ENCODE peak calls at places on chromosomes 16 and 17, in five cellular contexts. F is H1, A is SK-N-SH, C is HepG2, V is GM12878. S is an unnamed sample.
A peak's percentile ranks its signal among the peaks of the same experiment; 100 is the strongest.

GRCh38 chr17:66466933-66467367 is 164.5 kb downstream of the PRKCA start:
- DNase-seq in F (no peak), A (no peak), C (peak; percentile 92), V (no peak), S (peak; percentile 93)

GRCh38 chr17:65332375-65332774 is 195.2 kb downstream of the RGS9 start:
- DNase-seq in F (no peak), A (no peak), C (no peak), V (no peak), S (no peak)

GRCh38 chr17:40936437-40936971 is 942 bp downstream of the KRT23 start:
- DNase-seq in F (no peak), A (no peak), C (peak; percentile 74), V (no peak), S (no peak)

GRCh38 chr16:4285167-4285566 is 12.3 kb upstream of the TFAP4 start:
- DNase-seq in F (no peak), A (no peak), C (no peak), V (no peak), S (no peak)

GRCh38 chr17:62823111-62823895 is 15.2 kb upstream of the MARCHF10 start:
- DNase-seq in F (no peak), A (no peak), C (no peak), V (no peak), S (no peak)

GRCh38 chr17:17355426-17355825 is 52.3 kb downstream of the NT5M start:
- DNase-seq in F (no peak), A (no peak), C (no peak), V (no peak), S (no peak)

GRCh38 chr16:67525176-67525860 is 3.3 kb upstream of the RIPOR1 start:
- DNase-seq in F (no peak), A (no peak), C (no peak), V (no peak), S (no peak)

GRCh38 chr17:80163315-80163714 is 6.5 kb upstream of the CARD14 start:
- DNase-seq in F (no peak), A (no peak), C (no peak), V (no peak), S (no peak)

GRCh38 chr17:47899643-47900042 is 3.6 kb downstream of the SP2 start:
- DNase-seq in F (no peak), A (no peak), C (no peak), V (no peak), S (no peak)

GRCh38 chr16:52283018-52283417 is 263.9 kb downstream of the TOX3 start:
- DNase-seq in F (no peak), A (no peak), C (no peak), V (no peak), S (no peak)
- TF ChIP-seq SIN3A in F (no peak), A (no peak), C (no peak), V (no peak), S (no peak)

GRCh38 chr16:1533443-1533951 is at the start of gene TMEM204:
- DNase-seq in F (no peak), A (peak; percentile 72), C (no peak), V (no peak), S (no peak)
- TF ChIP-seq SIN3A in F (no peak), A (no peak), C (no peak), V (no peak), S (no peak)

DNA sequence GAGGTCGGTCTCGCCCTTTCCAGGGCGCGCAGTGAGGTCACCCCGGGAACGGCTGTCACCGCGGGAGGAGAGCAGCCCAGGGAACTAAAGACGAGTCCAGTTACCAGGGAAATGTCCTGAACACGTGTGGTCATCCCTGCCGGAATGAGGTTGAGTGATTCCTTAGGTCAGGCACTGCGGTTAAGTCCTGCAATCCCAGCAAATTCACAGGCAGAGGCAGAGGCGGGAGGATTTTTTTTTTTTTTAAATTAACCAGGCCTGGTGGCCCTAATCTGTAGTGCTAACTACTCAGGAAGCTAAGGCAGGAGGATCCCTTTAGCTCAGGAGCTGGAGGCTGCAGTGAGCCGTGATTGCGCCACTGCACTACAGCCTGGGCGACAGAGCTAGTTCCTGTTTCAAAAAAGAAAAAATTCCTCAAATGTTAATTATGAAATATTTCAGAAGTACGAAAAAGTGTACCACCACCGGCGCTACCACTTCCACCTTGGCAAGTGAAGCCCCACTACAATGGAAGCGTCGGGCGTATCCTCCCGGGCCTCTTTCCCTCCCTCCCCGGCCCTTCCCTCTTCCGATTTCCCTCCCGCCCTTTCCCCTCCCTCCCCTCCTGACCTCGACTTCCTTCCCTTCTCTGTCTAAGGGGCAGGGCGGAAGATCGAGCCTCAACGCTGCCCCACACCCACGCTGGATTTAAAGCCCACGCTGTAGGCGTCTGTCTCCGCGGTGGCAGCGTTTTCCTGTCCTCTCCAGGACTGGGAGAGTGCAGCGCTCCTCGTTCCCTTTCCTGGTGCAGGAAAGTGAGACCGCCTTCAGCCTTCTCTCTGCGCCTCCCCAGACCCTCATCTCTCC is 27.3 kb downstream of the SLFN11 start:
- DNase-seq in F (peak; percentile 64), A (peak; percentile 10), C (no peak), V (no peak), S (no peak)
- TF ChIP-seq SIN3A in F (no peak), A (no peak), C (no peak), V (no peak), S (no peak)

DNA sequence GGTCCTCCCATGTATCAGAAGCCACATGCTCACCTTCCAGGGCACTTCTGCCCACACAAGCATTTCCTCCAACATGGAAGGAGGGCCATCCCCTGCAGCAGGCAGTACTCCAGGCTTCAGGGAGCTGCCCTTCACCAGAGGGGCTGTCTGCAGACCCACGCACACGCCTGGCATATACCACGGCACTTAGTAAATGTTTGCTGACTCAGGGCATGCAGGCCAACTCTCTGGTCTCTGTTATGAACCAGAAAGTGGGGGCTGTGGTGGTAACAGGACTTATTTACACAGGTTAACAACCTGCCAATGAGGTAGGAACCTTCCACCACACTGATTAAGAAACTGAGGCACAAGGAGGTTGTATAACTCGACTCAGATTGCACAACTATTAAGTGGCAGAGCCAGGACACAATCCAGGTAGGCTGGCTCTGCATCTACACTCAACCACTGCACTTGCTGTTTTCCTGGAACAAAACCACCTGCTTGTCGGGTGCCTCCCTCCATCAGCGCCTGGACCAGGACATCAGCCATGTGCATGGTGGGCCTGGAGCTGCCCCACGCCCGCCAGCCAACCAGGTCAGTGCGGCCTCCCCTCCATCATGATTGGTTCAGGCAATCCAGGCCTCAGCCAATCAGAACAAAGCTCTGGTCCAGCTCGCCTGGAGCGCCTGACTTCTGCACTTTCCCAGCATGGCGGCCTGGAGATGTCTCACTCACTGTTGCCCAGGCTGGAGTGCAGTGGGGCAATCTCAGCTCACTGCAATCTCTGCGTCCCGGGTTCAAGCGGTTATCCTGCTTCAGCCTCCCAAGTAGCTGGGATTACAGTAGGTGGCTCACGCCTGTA is 19.2 kb downstream of the ACTG1 start:
- DNase-seq in F (no peak), A (no peak), C (no peak), V (no peak), S (no peak)
- TF ChIP-seq SIN3A in F (no peak), A (no peak), C (no peak), V (no peak), S (no peak)

DNA sequence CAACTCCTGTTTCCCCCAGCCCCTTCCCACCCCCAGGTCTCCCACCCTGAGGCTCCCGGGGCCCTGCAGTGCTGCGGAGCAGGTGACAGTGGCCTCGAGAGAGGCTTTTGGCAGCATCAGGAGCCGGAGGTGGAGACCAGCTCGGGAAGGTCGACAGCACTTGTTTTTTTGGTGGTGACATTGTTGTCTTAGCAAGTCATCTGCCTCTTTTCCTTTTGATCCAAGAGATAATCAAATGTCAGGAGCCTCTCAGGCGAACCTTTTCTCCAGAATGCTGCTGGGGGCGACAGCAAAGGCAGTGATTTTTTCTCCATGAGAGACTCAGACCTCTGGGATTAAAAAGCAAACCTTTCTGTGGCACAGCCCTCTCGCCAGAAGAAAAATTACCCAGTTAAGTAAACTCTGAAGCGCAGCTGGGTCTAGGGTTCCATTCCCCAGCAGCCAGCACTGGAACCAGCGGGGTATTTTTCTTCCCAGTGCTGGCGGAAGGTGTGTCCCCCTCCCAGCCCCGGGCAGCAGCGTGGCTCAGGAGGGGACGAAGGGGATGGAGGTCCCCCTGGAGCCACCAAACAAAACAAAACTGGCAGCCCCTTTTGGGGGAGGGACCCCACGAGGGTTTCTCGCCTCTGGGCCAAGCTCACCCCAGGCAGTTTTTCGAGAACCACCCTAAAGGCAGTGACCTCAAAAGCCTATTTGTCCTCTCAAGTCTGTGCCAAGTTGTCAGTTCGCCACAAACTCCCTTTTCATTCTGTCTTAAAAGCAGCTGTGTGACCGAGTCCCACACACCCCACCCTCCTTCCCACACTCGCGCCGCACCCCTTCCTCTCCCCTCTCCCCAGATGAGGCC is 37.1 kb downstream of the GRIN2C start:
- DNase-seq in F (no peak), A (no peak), C (no peak), V (no peak), S (no peak)
- TF ChIP-seq SIN3A in F (no peak), A (no peak), C (no peak), V (no peak), S (no peak)